ENCODE peak calls at places on chromosomes 16 and 17, in nine cellular contexts. One of them, this sample, is unnamed.

GRCh38 chr17:77233635-77234334 is 93.0 kb downstream of the SEC14L1 start:
- DNase-seq in heart right ventricle: no peak
- DNase-seq in AG04449: no peak
- DNase-seq in spleen: no peak
- DNase-seq in neural progenitor cell: no peak
- DNase-seq in activated CD8-positive, alpha-beta T cell treated with anti-CD3 and anti-CD28 coated beads for 36 hours: peak; percentile 49
- DNase-seq in CD4-positive, alpha-beta T cell: no peak
- DNase-seq in GM13977: peak; percentile 72
- DNase-seq in HL-60: no peak
- DNase-seq in this sample: peak; percentile 88

GRCh38 chr17:48045270-48046001 is 2.7 kb upstream of the NFE2L1 start:
- DNase-seq in HL-60: no peak
- DNase-seq in spleen: peak; percentile 56
- DNase-seq in AG04449: no peak
- DNase-seq in activated CD8-positive, alpha-beta T cell treated with anti-CD3 and anti-CD28 coated beads for 36 hours: no peak
- DNase-seq in heart right ventricle: no peak
- DNase-seq in CD4-positive, alpha-beta T cell: no peak
- DNase-seq in neural progenitor cell: no peak
- DNase-seq in GM13977: no peak
- DNase-seq in this sample: peak; percentile 17

GRCh38 chr17:72205357-72205756 is 84.5 kb downstream of the SOX9 start:
- DNase-seq in CD4-positive, alpha-beta T cell: no peak
- DNase-seq in neural progenitor cell: peak; percentile 72
- DNase-seq in GM13977: no peak
- DNase-seq in activated CD8-positive, alpha-beta T cell treated with anti-CD3 and anti-CD28 coated beads for 36 hours: no peak
- DNase-seq in heart right ventricle: no peak
- DNase-seq in spleen: no peak
- DNase-seq in HL-60: no peak
- DNase-seq in AG04449: no peak
- DNase-seq in this sample: no peak

GRCh38 chr17:74280093-74280513 is 6.1 kb downstream of the DNAI2 start:
- DNase-seq in neural progenitor cell: no peak
- DNase-seq in activated CD8-positive, alpha-beta T cell treated with anti-CD3 and anti-CD28 coated beads for 36 hours: peak; percentile 82
- DNase-seq in heart right ventricle: no peak
- DNase-seq in GM13977: peak; percentile 79
- DNase-seq in AG04449: no peak
- DNase-seq in CD4-positive, alpha-beta T cell: peak; percentile 35
- DNase-seq in spleen: peak; percentile 81
- DNase-seq in HL-60: no peak
- DNase-seq in this sample: no peak

GRCh38 chr17:71085238-71086033 is 916.1 kb downstream of the KCNJ2 start:
- DNase-seq in heart right ventricle: no peak
- DNase-seq in HL-60: peak; percentile 22
- DNase-seq in activated CD8-positive, alpha-beta T cell treated with anti-CD3 and anti-CD28 coated beads for 36 hours: peak; percentile 12
- DNase-seq in AG04449: no peak
- DNase-seq in CD4-positive, alpha-beta T cell: no peak
- DNase-seq in neural progenitor cell: peak; percentile 77
- DNase-seq in GM13977: no peak
- DNase-seq in spleen: no peak
- DNase-seq in this sample: peak; percentile 10

GRCh38 chr17:7838291-7839075 is 4.5 kb downstream of the KDM6B start:
- DNase-seq in CD4-positive, alpha-beta T cell: no peak
- DNase-seq in activated CD8-positive, alpha-beta T cell treated with anti-CD3 and anti-CD28 coated beads for 36 hours: peak; percentile 63
- DNase-seq in HL-60: peak; percentile 75
- DNase-seq in AG04449: no peak
- DNase-seq in neural progenitor cell: peak; percentile 92
- DNase-seq in heart right ventricle: no peak
- DNase-seq in spleen: peak; percentile 79
- DNase-seq in GM13977: no peak
- DNase-seq in this sample: peak; percentile 86

GRCh38 chr17:76900723-76901122 is 32.5 kb downstream of the MGAT5B start:
- DNase-seq in activated CD8-positive, alpha-beta T cell treated with anti-CD3 and anti-CD28 coated beads for 36 hours: no peak
- DNase-seq in neural progenitor cell: no peak
- DNase-seq in AG04449: no peak
- DNase-seq in CD4-positive, alpha-beta T cell: no peak
- DNase-seq in GM13977: no peak
- DNase-seq in spleen: no peak
- DNase-seq in HL-60: no peak
- DNase-seq in heart right ventricle: no peak
- DNase-seq in this sample: no peak

GRCh38 chr16:48914070-48914469 is 304.1 kb upstream of the N4BP1 start:
- DNase-seq in GM13977: no peak
- DNase-seq in AG04449: no peak
- DNase-seq in spleen: no peak
- DNase-seq in activated CD8-positive, alpha-beta T cell treated with anti-CD3 and anti-CD28 coated beads for 36 hours: no peak
- DNase-seq in neural progenitor cell: peak; percentile 61
- DNase-seq in heart right ventricle: no peak
- DNase-seq in CD4-positive, alpha-beta T cell: no peak
- DNase-seq in HL-60: no peak
- DNase-seq in this sample: no peak

GRCh38 chr16:57610611-57611010 is 17.8 kb upstream of the ADGRG1 start:
- DNase-seq in CD4-positive, alpha-beta T cell: no peak
- DNase-seq in AG04449: no peak
- DNase-seq in GM13977: no peak
- DNase-seq in spleen: peak; percentile 49
- DNase-seq in neural progenitor cell: no peak
- DNase-seq in activated CD8-positive, alpha-beta T cell treated with anti-CD3 and anti-CD28 coated beads for 36 hours: no peak
- DNase-seq in HL-60: no peak
- DNase-seq in heart right ventricle: no peak
- DNase-seq in this sample: no peak

GRCh38 chr16:24419709-24420108 is 119.7 kb upstream of the RBBP6 start:
- DNase-seq in heart right ventricle: no peak
- DNase-seq in spleen: no peak
- DNase-seq in AG04449: no peak
- DNase-seq in HL-60: peak; percentile 21
- DNase-seq in neural progenitor cell: no peak
- DNase-seq in GM13977: no peak
- DNase-seq in activated CD8-positive, alpha-beta T cell treated with anti-CD3 and anti-CD28 coated beads for 36 hours: no peak
- DNase-seq in CD4-positive, alpha-beta T cell: no peak
- DNase-seq in this sample: no peak

GRCh38 chr17:43366809-43367587 is 31.8 kb upstream of the ARL4D start:
- DNase-seq in HL-60: no peak
- DNase-seq in activated CD8-positive, alpha-beta T cell treated with anti-CD3 and anti-CD28 coated beads for 36 hours: peak; percentile 49
- DNase-seq in heart right ventricle: no peak
- DNase-seq in AG04449: no peak
- DNase-seq in spleen: no peak
- DNase-seq in GM13977: no peak
- DNase-seq in CD4-positive, alpha-beta T cell: no peak
- DNase-seq in neural progenitor cell: no peak
- DNase-seq in this sample: no peak

GRCh38 chr17:50507871-50508572 is at the start of gene MYCBPAP:
- DNase-seq in activated CD8-positive, alpha-beta T cell treated with anti-CD3 and anti-CD28 coated beads for 36 hours: peak; percentile 92
- DNase-seq in AG04449: no peak
- DNase-seq in heart right ventricle: peak; percentile 86
- DNase-seq in CD4-positive, alpha-beta T cell: peak; percentile 70
- DNase-seq in neural progenitor cell: peak; percentile 96
- DNase-seq in spleen: peak; percentile 93
- DNase-seq in HL-60: peak; percentile 56
- DNase-seq in GM13977: peak; percentile 93
- DNase-seq in this sample: peak; percentile 72

GRCh38 chr16:84823484-84823883 is 3.7 kb downstream of the CRISPLD2 start:
- DNase-seq in HL-60: no peak
- DNase-seq in heart right ventricle: no peak
- DNase-seq in CD4-positive, alpha-beta T cell: no peak
- DNase-seq in neural progenitor cell: no peak
- DNase-seq in AG04449: no peak
- DNase-seq in GM13977: no peak
- DNase-seq in activated CD8-positive, alpha-beta T cell treated with anti-CD3 and anti-CD28 coated beads for 36 hours: no peak
- DNase-seq in spleen: no peak
- DNase-seq in this sample: peak; percentile 84

GRCh38 chr17:29039764-29040598 is 3.0 kb upstream of the PIPOX start:
- DNase-seq in GM13977: no peak
- DNase-seq in heart right ventricle: no peak
- DNase-seq in neural progenitor cell: peak; percentile 70
- DNase-seq in CD4-positive, alpha-beta T cell: no peak
- DNase-seq in AG04449: peak; percentile 77
- DNase-seq in HL-60: no peak
- DNase-seq in spleen: no peak
- DNase-seq in activated CD8-positive, alpha-beta T cell treated with anti-CD3 and anti-CD28 coated beads for 36 hours: no peak
- DNase-seq in this sample: peak; percentile 95

GRCh38 chr16:1610071-1610840 is 1.6 kb downstream of the IFT140 start:
- DNase-seq in spleen: peak; percentile 95
- DNase-seq in heart right ventricle: peak; percentile 86
- DNase-seq in CD4-positive, alpha-beta T cell: peak; percentile 90
- DNase-seq in activated CD8-positive, alpha-beta T cell treated with anti-CD3 and anti-CD28 coated beads for 36 hours: peak; percentile 91
- DNase-seq in AG04449: no peak
- DNase-seq in HL-60: peak; percentile 86
- DNase-seq in neural progenitor cell: peak; percentile 98
- DNase-seq in GM13977: peak; percentile 98
- DNase-seq in this sample: peak; percentile 85
- TF ChIP-seq CTCF in spleen: no peak
- TF ChIP-seq CTCF in heart right ventricle: no peak
- TF ChIP-seq CTCF in CD4-positive, alpha-beta T cell: no peak
- TF ChIP-seq CTCF in activated CD8-positive, alpha-beta T cell treated with anti-CD3 and anti-CD28 coated beads for 36 hours: no peak
- TF ChIP-seq CTCF in AG04449: no peak
- TF ChIP-seq CTCF in HL-60: no peak
- TF ChIP-seq CTCF in neural progenitor cell: peak; percentile 13
- TF ChIP-seq CTCF in GM13977: no peak
- TF ChIP-seq CTCF in this sample: no peak

DNA sequence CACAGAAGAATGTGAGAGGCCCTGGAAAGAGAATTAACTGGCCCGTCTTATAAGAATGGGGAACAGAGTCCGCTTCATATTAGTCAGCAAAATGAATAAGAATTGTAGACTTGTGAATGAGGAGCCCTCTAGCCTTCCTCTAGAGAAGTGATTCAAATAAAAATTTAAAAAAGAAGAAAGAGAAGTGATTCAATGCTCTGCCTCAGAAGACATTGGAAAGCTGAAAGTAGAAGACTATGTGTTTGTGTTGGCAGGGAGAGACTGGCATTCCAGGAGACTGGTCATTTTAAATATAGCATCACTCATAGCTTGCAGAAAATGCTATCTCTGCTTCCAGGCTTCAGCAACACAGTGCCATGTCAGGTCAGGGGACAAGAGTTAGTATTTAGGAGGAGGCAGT is 190.6 kb upstream of the HS3ST3A1 start:
- DNase-seq in AG04449: peak; percentile 34
- DNase-seq in GM13977: no peak
- DNase-seq in spleen: no peak
- DNase-seq in activated CD8-positive, alpha-beta T cell treated with anti-CD3 and anti-CD28 coated beads for 36 hours: no peak
- DNase-seq in HL-60: no peak
- DNase-seq in heart right ventricle: peak; percentile 15
- DNase-seq in neural progenitor cell: no peak
- DNase-seq in CD4-positive, alpha-beta T cell: no peak
- DNase-seq in this sample: peak; percentile 19
- TF ChIP-seq CTCF in AG04449: no peak
- TF ChIP-seq CTCF in GM13977: no peak
- TF ChIP-seq CTCF in spleen: no peak
- TF ChIP-seq CTCF in activated CD8-positive, alpha-beta T cell treated with anti-CD3 and anti-CD28 coated beads for 36 hours: no peak
- TF ChIP-seq CTCF in HL-60: no peak
- TF ChIP-seq CTCF in heart right ventricle: no peak
- TF ChIP-seq CTCF in neural progenitor cell: no peak
- TF ChIP-seq CTCF in CD4-positive, alpha-beta T cell: no peak
- TF ChIP-seq CTCF in this sample: no peak

GRCh38 chr16:89572478-89573205 is 2.9 kb upstream of the CPNE7 start:
- DNase-seq in neural progenitor cell: no peak
- DNase-seq in CD4-positive, alpha-beta T cell: no peak
- DNase-seq in spleen: no peak
- DNase-seq in GM13977: no peak
- DNase-seq in heart right ventricle: no peak
- DNase-seq in activated CD8-positive, alpha-beta T cell treated with anti-CD3 and anti-CD28 coated beads for 36 hours: no peak
- DNase-seq in AG04449: no peak
- DNase-seq in HL-60: no peak
- DNase-seq in this sample: no peak

GRCh38 chr16:89573826-89574680 is 1.5 kb upstream of the CPNE7 start:
- DNase-seq in HL-60: no peak
- DNase-seq in AG04449: no peak
- DNase-seq in GM13977: no peak
- DNase-seq in CD4-positive, alpha-beta T cell: no peak
- DNase-seq in spleen: peak; percentile 71
- DNase-seq in neural progenitor cell: no peak
- DNase-seq in heart right ventricle: no peak
- DNase-seq in activated CD8-positive, alpha-beta T cell treated with anti-CD3 and anti-CD28 coated beads for 36 hours: no peak
- DNase-seq in this sample: no peak

GRCh38 chr16:89575247-89576172 is at the start of gene CPNE7:
- DNase-seq in CD4-positive, alpha-beta T cell: no peak
- DNase-seq in GM13977: peak; percentile 86
- DNase-seq in heart right ventricle: no peak
- DNase-seq in AG04449: no peak
- DNase-seq in spleen: no peak
- DNase-seq in activated CD8-positive, alpha-beta T cell treated with anti-CD3 and anti-CD28 coated beads for 36 hours: no peak
- DNase-seq in neural progenitor cell: peak; percentile 60
- DNase-seq in HL-60: no peak
- DNase-seq in this sample: no peak

GRCh38 chr16:89576173-89577054 is 856 bp downstream of the CPNE7 start:
- DNase-seq in HL-60: no peak
- DNase-seq in activated CD8-positive, alpha-beta T cell treated with anti-CD3 and anti-CD28 coated beads for 36 hours: no peak
- DNase-seq in GM13977: no peak
- DNase-seq in heart right ventricle: no peak
- DNase-seq in AG04449: no peak
- DNase-seq in neural progenitor cell: peak; percentile 30
- DNase-seq in spleen: no peak
- DNase-seq in CD4-positive, alpha-beta T cell: no peak
- DNase-seq in this sample: no peak

DNA sequence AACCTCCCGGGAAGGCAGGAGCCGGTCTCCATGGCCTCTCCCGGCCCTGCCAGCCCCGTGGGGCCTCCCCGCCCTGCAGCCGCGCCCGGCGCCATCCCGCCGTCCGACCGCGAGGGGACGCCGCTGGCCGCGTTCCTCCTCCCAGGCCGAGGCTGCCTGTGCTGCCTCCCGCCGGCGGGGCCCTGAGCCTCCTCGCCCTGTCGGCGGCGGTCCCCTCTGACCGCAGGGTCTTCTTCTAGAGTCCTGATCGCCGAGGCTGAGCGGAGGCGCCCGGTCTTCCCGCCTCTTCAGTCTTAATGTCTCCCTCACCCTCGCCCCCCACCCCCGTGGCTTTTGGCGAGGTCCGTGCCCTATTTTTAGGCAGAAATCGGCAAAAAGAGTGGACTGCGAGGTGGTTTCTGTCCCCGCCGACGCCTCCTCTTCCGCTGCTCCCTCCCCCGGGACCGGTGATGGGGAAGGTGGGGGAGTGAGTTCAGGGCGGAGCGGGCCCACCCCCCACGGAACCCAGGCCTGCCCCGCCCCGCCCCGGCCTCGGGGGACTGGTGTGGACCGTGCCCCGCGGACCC is 794 bp upstream of the CPNE7 start:
- DNase-seq in GM13977: peak; percentile 94
- DNase-seq in heart right ventricle: no peak
- DNase-seq in spleen: peak; percentile 85
- DNase-seq in activated CD8-positive, alpha-beta T cell treated with anti-CD3 and anti-CD28 coated beads for 36 hours: peak; percentile 67
- DNase-seq in AG04449: no peak
- DNase-seq in neural progenitor cell: peak; percentile 93
- DNase-seq in CD4-positive, alpha-beta T cell: peak; percentile 36
- DNase-seq in HL-60: peak; percentile 26
- DNase-seq in this sample: peak; percentile 73
- TF ChIP-seq CTCF in GM13977: peak; percentile 96
- TF ChIP-seq CTCF in heart right ventricle: peak; percentile 64
- TF ChIP-seq CTCF in spleen: peak; percentile 23
- TF ChIP-seq CTCF in activated CD8-positive, alpha-beta T cell treated with anti-CD3 and anti-CD28 coated beads for 36 hours: peak; percentile 87
- TF ChIP-seq CTCF in AG04449: peak; percentile 83
- TF ChIP-seq CTCF in neural progenitor cell: peak; percentile 75
- TF ChIP-seq CTCF in CD4-positive, alpha-beta T cell: peak; percentile 34
- TF ChIP-seq CTCF in HL-60: peak; percentile 35
- TF ChIP-seq CTCF in this sample: peak; percentile 32

DNA sequence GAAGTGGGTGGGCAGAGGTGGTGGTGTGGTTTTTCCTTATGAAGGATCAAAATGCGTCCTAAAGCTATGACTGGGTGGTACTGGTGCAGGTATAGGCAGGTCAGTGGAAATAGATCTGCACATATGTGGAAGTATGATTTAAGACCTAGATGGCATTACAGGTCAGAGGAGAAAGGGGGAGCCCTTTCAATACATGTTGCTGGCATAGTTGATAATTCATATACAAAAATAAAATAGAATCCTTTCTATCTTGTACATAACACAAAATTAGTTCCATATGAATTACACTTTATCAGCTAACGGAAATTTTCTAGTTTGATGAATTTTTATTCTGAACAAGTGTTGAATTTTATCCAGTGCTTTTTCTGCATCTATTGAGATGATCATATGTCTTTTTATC is 20.8 kb upstream of the PIK3R5 start:
- DNase-seq in CD4-positive, alpha-beta T cell: no peak
- DNase-seq in activated CD8-positive, alpha-beta T cell treated with anti-CD3 and anti-CD28 coated beads for 36 hours: no peak
- DNase-seq in GM13977: no peak
- DNase-seq in neural progenitor cell: no peak
- DNase-seq in heart right ventricle: no peak
- DNase-seq in AG04449: no peak
- DNase-seq in spleen: no peak
- DNase-seq in HL-60: no peak
- DNase-seq in this sample: no peak
- TF ChIP-seq CTCF in CD4-positive, alpha-beta T cell: peak; percentile 33
- TF ChIP-seq CTCF in activated CD8-positive, alpha-beta T cell treated with anti-CD3 and anti-CD28 coated beads for 36 hours: no peak
- TF ChIP-seq CTCF in GM13977: peak; percentile 22
- TF ChIP-seq CTCF in neural progenitor cell: no peak
- TF ChIP-seq CTCF in heart right ventricle: no peak
- TF ChIP-seq CTCF in AG04449: no peak
- TF ChIP-seq CTCF in spleen: no peak
- TF ChIP-seq CTCF in HL-60: no peak
- TF ChIP-seq CTCF in this sample: no peak